ENCODE peak calls at places on chromosomes 1 and 21, in eight cellular contexts. U, B, D, S, N, J, O and V are unnamed samples.

GRCh38 chr1:103547840-103548239 is 22.3 kb downstream of the RNPC3 start:
- DNase-seq in B (no peak), U (no peak), O (no peak), J (no peak), N (no peak), S (no peak), D (no peak), V (no peak)

GRCh38 chr1:43445618-43446387 is 7.9 kb downstream of the HYI start:
- DNase-seq in B (no peak), O (no peak), D (no peak), N (peak; percentile 38), S (no peak), J (no peak), U (no peak), V (peak; percentile 2)

GRCh38 chr1:202656951-202657646 is 53.2 kb downstream of the SYT2 start:
- DNase-seq in N (no peak), S (peak; percentile 25), B (no peak), O (peak; percentile 61), D (no peak), J (no peak), U (no peak), V (no peak)

GRCh38 chr1:225908773-225909172 is 15.3 kb downstream of the PYCR2 start:
- DNase-seq in B (no peak), U (no peak), O (no peak), N (no peak), D (no peak), S (no peak), J (no peak), V (no peak)

GRCh38 chr21:38311765-38312164 is 55.0 kb downstream of the KCNJ15 start:
- DNase-seq in U (no peak), J (no peak), O (no peak), N (no peak), S (peak; percentile 60), D (no peak), B (no peak), V (no peak)

GRCh38 chr1:40803902-40804301 is 20.3 kb downstream of the KCNQ4 start:
- DNase-seq in J (no peak), S (no peak), N (no peak), B (no peak), D (no peak), O (no peak), U (no peak), V (no peak)

GRCh38 chr1:227662933-227663332 is 72.2 kb downstream of the JMJD4 start:
- DNase-seq in U (no peak), B (no peak), J (no peak), N (no peak), D (no peak), S (no peak), O (no peak), V (no peak)

GRCh38 chr1:37274896-37275631 is 199.3 kb upstream of the ZC3H12A start:
- DNase-seq in S (no peak), D (no peak), J (no peak), N (no peak), O (peak; percentile 2), B (no peak), U (no peak), V (no peak)

GRCh38 chr1:206674745-206675175 is 9.9 kb upstream of the MAPKAPK2 start:
- DNase-seq in O (no peak), U (peak; percentile 74), J (no peak), D (peak; percentile 95), N (peak; percentile 68), B (no peak), S (peak; percentile 100), V (peak; percentile 87)

GRCh38 chr1:193417945-193418744 is 231.7 kb upstream of the B3GALT2 start:
- DNase-seq in D (peak; percentile 14), B (no peak), U (no peak), O (peak; percentile 44), S (peak; percentile 44), J (no peak), N (no peak), V (no peak)

GRCh38 chr1:204398197-204399125 is 13.2 kb downstream of the PPP1R15B start:
- DNase-seq in O (peak; percentile 90), D (peak; percentile 75), B (peak; percentile 31), N (no peak), J (no peak), S (peak; percentile 72), U (peak; percentile 90), V (peak; percentile 85)

GRCh38 chr1:35097224-35097623 is 18.0 kb downstream of the ZMYM1 start:
- DNase-seq in N (no peak), J (no peak), U (no peak), O (peak; percentile 12), B (no peak), S (no peak), D (no peak), V (no peak)

GRCh38 chr1:170296642-170297041 is 150.9 kb downstream of the NTMT2 start:
- DNase-seq in J (no peak), N (no peak), D (peak; percentile 41), B (no peak), S (peak; percentile 39), U (no peak), O (no peak), V (no peak)

GRCh38 chr1:197526736-197527371 is 248.4 kb downstream of the DENND1B start:
- DNase-seq in U (no peak), J (no peak), S (peak; percentile 47), N (no peak), D (peak; percentile 2), O (peak; percentile 53), B (no peak), V (no peak)

GRCh38 chr1:221868894-221869293 is 127.0 kb upstream of the DUSP10 start:
- DNase-seq in N (no peak), B (no peak), J (no peak), U (no peak), O (peak; percentile 65), S (peak; percentile 91), D (peak; percentile 77), V (no peak)

GRCh38 chr1:52695627-52696026 is 2.5 kb downstream of the COA7 start:
- DNase-seq in N (no peak), J (no peak), O (no peak), U (no peak), B (no peak), S (no peak), D (no peak), V (no peak)

GRCh38 chr1:94081566-94082344 is 39.2 kb downstream of the ABCA4 start:
- DNase-seq in O (peak; percentile 57), B (no peak), J (no peak), S (peak; percentile 94), N (peak; percentile 31), D (peak; percentile 98), U (no peak), V (no peak)

GRCh38 chr1:99457381-99458165 is 188.3 kb upstream of the PALMD start:
- DNase-seq in N (no peak), B (no peak), D (peak; percentile 88), S (peak; percentile 90), O (peak; percentile 30), J (no peak), U (no peak), V (no peak)

GRCh38 chr1:169795687-169796086 is 980 bp upstream of the METTL18 start:
- DNase-seq in S (peak; percentile 9), B (no peak), O (peak; percentile 37), U (no peak), J (no peak), D (peak; percentile 12), N (no peak), V (no peak)

GRCh38 chr1:183995322-183996035 is 42.0 kb downstream of the COLGALT2 start:
- DNase-seq in S (no peak), D (no peak), J (peak; percentile 50), O (peak; percentile 28), N (no peak), U (no peak), B (no peak), V (no peak)

GRCh38 chr1:237050185-237050584 is 8.2 kb downstream of the RYR2 start:
- DNase-seq in J (no peak), S (no peak), U (no peak), N (no peak), B (no peak), O (no peak), D (no peak), V (no peak)